ENCODE peak calls at places on chromosome 21, in nine cellular contexts. One of them, this sample, is unnamed.

GRCh38 chr21:44353200-44353970 is at the start of gene TRPM2:
- DNase-seq in thoracic aorta: no peak
- DNase-seq in activated naive CD4-positive, alpha-beta T cell treated with Interleukin-2 at 50 U/mL for 16 hours: peak
- DNase-seq in heart left ventricle: peak
- DNase-seq in OCI-M1: peak
- DNase-seq in A673: no peak
- DNase-seq in esophagus squamous epithelium: no peak
- DNase-seq in AG04449: no peak
- DNase-seq in HTR-8/SVneo: no peak
- DNase-seq in this sample: no peak

GRCh38 chr21:28636988-28637691 is 355.5 kb downstream of the LTN1 start:
- DNase-seq in OCI-M1: peak
- DNase-seq in activated naive CD4-positive, alpha-beta T cell treated with Interleukin-2 at 50 U/mL for 16 hours: no peak
- DNase-seq in esophagus squamous epithelium: no peak
- DNase-seq in heart left ventricle: no peak
- DNase-seq in AG04449: peak
- DNase-seq in HTR-8/SVneo: peak
- DNase-seq in A673: no peak
- DNase-seq in thoracic aorta: no peak
- DNase-seq in this sample: peak

GRCh38 chr21:45328198-45329087 is 40.7 kb upstream of the POFUT2 start:
- DNase-seq in HTR-8/SVneo: no peak
- DNase-seq in esophagus squamous epithelium: no peak
- DNase-seq in AG04449: no peak
- DNase-seq in heart left ventricle: no peak
- DNase-seq in A673: no peak
- DNase-seq in thoracic aorta: no peak
- DNase-seq in activated naive CD4-positive, alpha-beta T cell treated with Interleukin-2 at 50 U/mL for 16 hours: no peak
- DNase-seq in OCI-M1: no peak
- DNase-seq in this sample: no peak

GRCh38 chr21:25689226-25689625 is 45.5 kb downstream of the ATP5PF start:
- DNase-seq in A673: no peak
- DNase-seq in activated naive CD4-positive, alpha-beta T cell treated with Interleukin-2 at 50 U/mL for 16 hours: no peak
- DNase-seq in thoracic aorta: no peak
- DNase-seq in OCI-M1: no peak
- DNase-seq in AG04449: no peak
- DNase-seq in heart left ventricle: no peak
- DNase-seq in esophagus squamous epithelium: no peak
- DNase-seq in HTR-8/SVneo: no peak
- DNase-seq in this sample: no peak

GRCh38 chr21:37615962-37616361 is 249.4 kb downstream of the DYRK1A start:
- DNase-seq in OCI-M1: no peak
- DNase-seq in thoracic aorta: no peak
- DNase-seq in heart left ventricle: no peak
- DNase-seq in HTR-8/SVneo: no peak
- DNase-seq in activated naive CD4-positive, alpha-beta T cell treated with Interleukin-2 at 50 U/mL for 16 hours: no peak
- DNase-seq in AG04449: no peak
- DNase-seq in A673: no peak
- DNase-seq in esophagus squamous epithelium: no peak
- DNase-seq in this sample: no peak

GRCh38 chr21:45543710-45544448 is 1.6 kb upstream of the SLC19A1 start:
- DNase-seq in AG04449: no peak
- DNase-seq in A673: no peak
- DNase-seq in OCI-M1: no peak
- DNase-seq in esophagus squamous epithelium: no peak
- DNase-seq in HTR-8/SVneo: no peak
- DNase-seq in heart left ventricle: peak
- DNase-seq in activated naive CD4-positive, alpha-beta T cell treated with Interleukin-2 at 50 U/mL for 16 hours: no peak
- DNase-seq in thoracic aorta: no peak
- DNase-seq in this sample: no peak

GRCh38 chr21:33265664-33266049 is 510 bp upstream of the IL10RB start:
- DNase-seq in OCI-M1: peak
- DNase-seq in HTR-8/SVneo: no peak
- DNase-seq in AG04449: no peak
- DNase-seq in A673: no peak
- DNase-seq in thoracic aorta: no peak
- DNase-seq in heart left ventricle: peak
- DNase-seq in esophagus squamous epithelium: peak
- DNase-seq in activated naive CD4-positive, alpha-beta T cell treated with Interleukin-2 at 50 U/mL for 16 hours: no peak
- DNase-seq in this sample: no peak

GRCh38 chr21:42845296-42845965 is 33.9 kb downstream of the WDR4 start:
- DNase-seq in heart left ventricle: no peak
- DNase-seq in esophagus squamous epithelium: no peak
- DNase-seq in HTR-8/SVneo: no peak
- DNase-seq in A673: no peak
- DNase-seq in activated naive CD4-positive, alpha-beta T cell treated with Interleukin-2 at 50 U/mL for 16 hours: no peak
- DNase-seq in thoracic aorta: no peak
- DNase-seq in AG04449: no peak
- DNase-seq in OCI-M1: no peak
- DNase-seq in this sample: no peak

GRCh38 chr21:44789880-44790279 is 11.7 kb downstream of the UBE2G2 start:
- DNase-seq in HTR-8/SVneo: no peak
- DNase-seq in activated naive CD4-positive, alpha-beta T cell treated with Interleukin-2 at 50 U/mL for 16 hours: no peak
- DNase-seq in A673: no peak
- DNase-seq in AG04449: peak
- DNase-seq in heart left ventricle: no peak
- DNase-seq in thoracic aorta: no peak
- DNase-seq in OCI-M1: no peak
- DNase-seq in esophagus squamous epithelium: no peak
- DNase-seq in this sample: no peak

GRCh38 chr21:38241029-38241740 is 15.6 kb upstream of the KCNJ15 start:
- DNase-seq in A673: no peak
- DNase-seq in esophagus squamous epithelium: no peak
- DNase-seq in activated naive CD4-positive, alpha-beta T cell treated with Interleukin-2 at 50 U/mL for 16 hours: no peak
- DNase-seq in thoracic aorta: peak
- DNase-seq in AG04449: no peak
- DNase-seq in heart left ventricle: peak
- DNase-seq in OCI-M1: no peak
- DNase-seq in HTR-8/SVneo: no peak
- DNase-seq in this sample: peak

GRCh38 chr21:34574581-34574980 is 40.3 kb downstream of the RCAN1 start:
- DNase-seq in OCI-M1: no peak
- DNase-seq in heart left ventricle: no peak
- DNase-seq in thoracic aorta: no peak
- DNase-seq in A673: peak
- DNase-seq in HTR-8/SVneo: no peak
- DNase-seq in esophagus squamous epithelium: no peak
- DNase-seq in activated naive CD4-positive, alpha-beta T cell treated with Interleukin-2 at 50 U/mL for 16 hours: no peak
- DNase-seq in AG04449: no peak
- DNase-seq in this sample: no peak

GRCh38 chr21:38392722-38393121 is 105.6 kb downstream of the ERG start:
- DNase-seq in esophagus squamous epithelium: no peak
- DNase-seq in A673: no peak
- DNase-seq in OCI-M1: no peak
- DNase-seq in AG04449: no peak
- DNase-seq in thoracic aorta: no peak
- DNase-seq in activated naive CD4-positive, alpha-beta T cell treated with Interleukin-2 at 50 U/mL for 16 hours: no peak
- DNase-seq in HTR-8/SVneo: no peak
- DNase-seq in heart left ventricle: no peak
- DNase-seq in this sample: no peak

GRCh38 chr21:16522512-16522911 is 792.7 kb downstream of the USP25 start:
- DNase-seq in A673: no peak
- DNase-seq in OCI-M1: no peak
- DNase-seq in activated naive CD4-positive, alpha-beta T cell treated with Interleukin-2 at 50 U/mL for 16 hours: no peak
- DNase-seq in thoracic aorta: no peak
- DNase-seq in AG04449: no peak
- DNase-seq in heart left ventricle: no peak
- DNase-seq in HTR-8/SVneo: no peak
- DNase-seq in esophagus squamous epithelium: no peak
- DNase-seq in this sample: no peak

GRCh38 chr21:34724131-34724856 is 55.5 kb downstream of the CLIC6 start:
- DNase-seq in HTR-8/SVneo: no peak
- DNase-seq in heart left ventricle: no peak
- DNase-seq in OCI-M1: no peak
- DNase-seq in thoracic aorta: no peak
- DNase-seq in esophagus squamous epithelium: no peak
- DNase-seq in AG04449: no peak
- DNase-seq in activated naive CD4-positive, alpha-beta T cell treated with Interleukin-2 at 50 U/mL for 16 hours: no peak
- DNase-seq in A673: no peak
- DNase-seq in this sample: no peak

GRCh38 chr21:43206231-43207042 is 37.6 kb downstream of the CRYAA start:
- DNase-seq in thoracic aorta: no peak
- DNase-seq in AG04449: no peak
- DNase-seq in A673: no peak
- DNase-seq in HTR-8/SVneo: no peak
- DNase-seq in heart left ventricle: peak
- DNase-seq in OCI-M1: no peak
- DNase-seq in esophagus squamous epithelium: no peak
- DNase-seq in activated naive CD4-positive, alpha-beta T cell treated with Interleukin-2 at 50 U/mL for 16 hours: no peak
- DNase-seq in this sample: no peak

GRCh38 chr21:24583473-24583872 is 1023.8 kb downstream of the MRPL39 start:
- DNase-seq in HTR-8/SVneo: no peak
- DNase-seq in heart left ventricle: no peak
- DNase-seq in activated naive CD4-positive, alpha-beta T cell treated with Interleukin-2 at 50 U/mL for 16 hours: no peak
- DNase-seq in esophagus squamous epithelium: no peak
- DNase-seq in A673: no peak
- DNase-seq in thoracic aorta: no peak
- DNase-seq in OCI-M1: no peak
- DNase-seq in AG04449: no peak
- DNase-seq in this sample: no peak

GRCh38 chr21:42656872-42657271 is 3.5 kb downstream of the PDE9A start:
- DNase-seq in OCI-M1: no peak
- DNase-seq in esophagus squamous epithelium: no peak
- DNase-seq in HTR-8/SVneo: no peak
- DNase-seq in A673: no peak
- DNase-seq in activated naive CD4-positive, alpha-beta T cell treated with Interleukin-2 at 50 U/mL for 16 hours: no peak
- DNase-seq in AG04449: no peak
- DNase-seq in thoracic aorta: no peak
- DNase-seq in heart left ventricle: no peak
- DNase-seq in this sample: no peak

GRCh38 chr21:41974752-41975053 is 20.9 kb upstream of the C2CD2 start:
- DNase-seq in heart left ventricle: no peak
- DNase-seq in thoracic aorta: no peak
- DNase-seq in esophagus squamous epithelium: no peak
- DNase-seq in OCI-M1: no peak
- DNase-seq in activated naive CD4-positive, alpha-beta T cell treated with Interleukin-2 at 50 U/mL for 16 hours: no peak
- DNase-seq in HTR-8/SVneo: no peak
- DNase-seq in AG04449: no peak
- DNase-seq in A673: no peak
- DNase-seq in this sample: no peak

GRCh38 chr21:44364151-44365053 is 11.0 kb downstream of the TRPM2 start:
- DNase-seq in esophagus squamous epithelium: no peak
- DNase-seq in activated naive CD4-positive, alpha-beta T cell treated with Interleukin-2 at 50 U/mL for 16 hours: no peak
- DNase-seq in OCI-M1: no peak
- DNase-seq in A673: no peak
- DNase-seq in AG04449: no peak
- DNase-seq in HTR-8/SVneo: no peak
- DNase-seq in thoracic aorta: no peak
- DNase-seq in heart left ventricle: no peak
- DNase-seq in this sample: no peak

GRCh38 chr21:33069994-33070811 is at the start of gene OLIG1:
- DNase-seq in A673: peak
- DNase-seq in HTR-8/SVneo: peak
- DNase-seq in OCI-M1: no peak
- DNase-seq in esophagus squamous epithelium: no peak
- DNase-seq in AG04449: no peak
- DNase-seq in heart left ventricle: peak
- DNase-seq in activated naive CD4-positive, alpha-beta T cell treated with Interleukin-2 at 50 U/mL for 16 hours: peak
- DNase-seq in thoracic aorta: no peak
- DNase-seq in this sample: no peak

GRCh38 chr21:41445465-41445862 is 19.4 kb downstream of the MX1 start:
- DNase-seq in AG04449: no peak
- DNase-seq in A673: no peak
- DNase-seq in HTR-8/SVneo: no peak
- DNase-seq in activated naive CD4-positive, alpha-beta T cell treated with Interleukin-2 at 50 U/mL for 16 hours: no peak
- DNase-seq in thoracic aorta: no peak
- DNase-seq in heart left ventricle: no peak
- DNase-seq in esophagus squamous epithelium: no peak
- DNase-seq in OCI-M1: no peak
- DNase-seq in this sample: no peak

GRCh38 chr21:38267991-38268858 is 11.4 kb downstream of the KCNJ15 start:
- DNase-seq in HTR-8/SVneo: no peak
- DNase-seq in OCI-M1: no peak
- DNase-seq in heart left ventricle: no peak
- DNase-seq in esophagus squamous epithelium: no peak
- DNase-seq in thoracic aorta: no peak
- DNase-seq in AG04449: no peak
- DNase-seq in activated naive CD4-positive, alpha-beta T cell treated with Interleukin-2 at 50 U/mL for 16 hours: no peak
- DNase-seq in A673: no peak
- DNase-seq in this sample: no peak

GRCh38 chr21:34282223-34282622 is 81.6 kb upstream of the KCNE2 start:
- DNase-seq in activated naive CD4-positive, alpha-beta T cell treated with Interleukin-2 at 50 U/mL for 16 hours: no peak
- DNase-seq in OCI-M1: no peak
- DNase-seq in thoracic aorta: no peak
- DNase-seq in heart left ventricle: no peak
- DNase-seq in esophagus squamous epithelium: no peak
- DNase-seq in AG04449: no peak
- DNase-seq in A673: no peak
- DNase-seq in HTR-8/SVneo: peak
- DNase-seq in this sample: peak

GRCh38 chr21:9774347-9774746 is 747.0 kb upstream of the TPTE start:
- DNase-seq in HTR-8/SVneo: no peak
- DNase-seq in activated naive CD4-positive, alpha-beta T cell treated with Interleukin-2 at 50 U/mL for 16 hours: no peak
- DNase-seq in heart left ventricle: no peak
- DNase-seq in thoracic aorta: no peak
- DNase-seq in OCI-M1: no peak
- DNase-seq in A673: no peak
- DNase-seq in AG04449: no peak
- DNase-seq in esophagus squamous epithelium: no peak
- DNase-seq in this sample: no peak

GRCh38 chr21:46317710-46318463 is 5.8 kb downstream of the C21orf58 start:
- DNase-seq in AG04449: no peak
- DNase-seq in thoracic aorta: no peak
- DNase-seq in OCI-M1: no peak
- DNase-seq in A673: no peak
- DNase-seq in HTR-8/SVneo: no peak
- DNase-seq in heart left ventricle: peak
- DNase-seq in activated naive CD4-positive, alpha-beta T cell treated with Interleukin-2 at 50 U/mL for 16 hours: no peak
- DNase-seq in esophagus squamous epithelium: no peak
- DNase-seq in this sample: no peak

GRCh38 chr21:35438643-35439404 is 389.7 kb upstream of the RUNX1 start:
- DNase-seq in esophagus squamous epithelium: no peak
- DNase-seq in thoracic aorta: no peak
- DNase-seq in activated naive CD4-positive, alpha-beta T cell treated with Interleukin-2 at 50 U/mL for 16 hours: no peak
- DNase-seq in OCI-M1: peak
- DNase-seq in HTR-8/SVneo: no peak
- DNase-seq in AG04449: no peak
- DNase-seq in A673: no peak
- DNase-seq in heart left ventricle: no peak
- DNase-seq in this sample: no peak

GRCh38 chr21:26834181-26834945 is 10.8 kb downstream of the ADAMTS1 start:
- DNase-seq in esophagus squamous epithelium: no peak
- DNase-seq in thoracic aorta: no peak
- DNase-seq in AG04449: no peak
- DNase-seq in activated naive CD4-positive, alpha-beta T cell treated with Interleukin-2 at 50 U/mL for 16 hours: no peak
- DNase-seq in OCI-M1: peak
- DNase-seq in heart left ventricle: no peak
- DNase-seq in A673: peak
- DNase-seq in HTR-8/SVneo: no peak
- DNase-seq in this sample: no peak

GRCh38 chr21:32819702-32820101 is 48.1 kb upstream of the PAXBP1 start:
- DNase-seq in A673: no peak
- DNase-seq in esophagus squamous epithelium: no peak
- DNase-seq in OCI-M1: no peak
- DNase-seq in HTR-8/SVneo: no peak
- DNase-seq in AG04449: peak
- DNase-seq in thoracic aorta: no peak
- DNase-seq in activated naive CD4-positive, alpha-beta T cell treated with Interleukin-2 at 50 U/mL for 16 hours: no peak
- DNase-seq in heart left ventricle: peak
- DNase-seq in this sample: no peak

GRCh38 chr21:29155118-29155932 is 24.9 kb downstream of the MAP3K7CL start:
- DNase-seq in HTR-8/SVneo: no peak
- DNase-seq in OCI-M1: no peak
- DNase-seq in heart left ventricle: peak
- DNase-seq in A673: peak
- DNase-seq in esophagus squamous epithelium: no peak
- DNase-seq in AG04449: peak
- DNase-seq in activated naive CD4-positive, alpha-beta T cell treated with Interleukin-2 at 50 U/mL for 16 hours: no peak
- DNase-seq in thoracic aorta: no peak
- DNase-seq in this sample: no peak

GRCh38 chr21:32380940-32381339 is 11.9 kb downstream of the URB1 start:
- DNase-seq in HTR-8/SVneo: no peak
- DNase-seq in esophagus squamous epithelium: no peak
- DNase-seq in OCI-M1: no peak
- DNase-seq in AG04449: no peak
- DNase-seq in A673: no peak
- DNase-seq in activated naive CD4-positive, alpha-beta T cell treated with Interleukin-2 at 50 U/mL for 16 hours: no peak
- DNase-seq in thoracic aorta: no peak
- DNase-seq in heart left ventricle: no peak
- DNase-seq in this sample: no peak

GRCh38 chr21:31530364-31530763 is 129.1 kb upstream of the SOD1 start:
- DNase-seq in esophagus squamous epithelium: no peak
- DNase-seq in AG04449: no peak
- DNase-seq in heart left ventricle: no peak
- DNase-seq in thoracic aorta: no peak
- DNase-seq in OCI-M1: no peak
- DNase-seq in activated naive CD4-positive, alpha-beta T cell treated with Interleukin-2 at 50 U/mL for 16 hours: no peak
- DNase-seq in A673: no peak
- DNase-seq in HTR-8/SVneo: no peak
- DNase-seq in this sample: no peak

This sample was measured in RCC 7860.